ENCODE peak calls at places on chromosome 6, in four cellular contexts. One of them, this sample, is unnamed.

GRCh38 chr6:106253731-106254130 is 71.8 kb downstream of the ATG5 start:
- DNase-seq in adrenal gland: no peak
- DNase-seq in lung: no peak
- DNase-seq in GM23248: peak
- DNase-seq in this sample: no peak

GRCh38 chr6:106974999-106975698 is 620 bp upstream of the CD24 start:
- DNase-seq in GM23248: peak
- DNase-seq in lung: peak
- DNase-seq in adrenal gland: no peak
- DNase-seq in this sample: no peak

GRCh38 chr6:154548130-154548830 is 37.8 kb upstream of the CNKSR3 start:
- DNase-seq in GM23248: no peak
- DNase-seq in lung: no peak
- DNase-seq in adrenal gland: peak
- DNase-seq in this sample: no peak

GRCh38 chr6:72931325-72931903 is 293.9 kb downstream of the KHDC1L start:
- DNase-seq in lung: no peak
- DNase-seq in adrenal gland: no peak
- DNase-seq in GM23248: no peak
- DNase-seq in this sample: no peak

GRCh38 chr6:14841901-14842421 is 403.9 kb upstream of the JARID2 start:
- DNase-seq in adrenal gland: no peak
- DNase-seq in GM23248: peak
- DNase-seq in lung: no peak
- DNase-seq in this sample: no peak

GRCh38 chr6:152135755-152136448 is 328.4 kb downstream of the ESR1 start:
- DNase-seq in lung: no peak
- DNase-seq in adrenal gland: no peak
- DNase-seq in GM23248: no peak
- DNase-seq in this sample: no peak

GRCh38 chr6:154510144-154510905 is at the start of gene CNKSR3:
- DNase-seq in lung: peak
- DNase-seq in GM23248: peak
- DNase-seq in adrenal gland: peak
- DNase-seq in this sample: peak

GRCh38 chr6:136251394-136251793 is 1.3 kb upstream of the MTFR2 start:
- DNase-seq in GM23248: peak
- DNase-seq in lung: no peak
- DNase-seq in adrenal gland: no peak
- DNase-seq in this sample: no peak

GRCh38 chr6:108587258-108588059 is 26.7 kb downstream of the FOXO3 start:
- DNase-seq in GM23248: peak
- DNase-seq in lung: no peak
- DNase-seq in adrenal gland: no peak
- DNase-seq in this sample: no peak

GRCh38 chr6:21241231-21242130 is 352.1 kb upstream of the SOX4 start:
- DNase-seq in GM23248: no peak
- DNase-seq in lung: no peak
- DNase-seq in adrenal gland: no peak
- DNase-seq in this sample: no peak

GRCh38 chr6:111449129-111449528 is 33.9 kb downstream of the REV3L start:
- DNase-seq in adrenal gland: no peak
- DNase-seq in lung: no peak
- DNase-seq in GM23248: no peak
- DNase-seq in this sample: no peak

GRCh38 chr6:43402819-43403218 is 24.5 kb upstream of the ABCC10 start:
- DNase-seq in GM23248: peak
- DNase-seq in adrenal gland: no peak
- DNase-seq in lung: no peak
- DNase-seq in this sample: no peak

GRCh38 chr6:112956696-112957525 is 609.8 kb downstream of the RFPL4B start:
- DNase-seq in GM23248: peak
- DNase-seq in adrenal gland: no peak
- DNase-seq in lung: no peak
- DNase-seq in this sample: no peak

GRCh38 chr6:40308533-40309306 is 278.4 kb downstream of the LRFN2 start:
- DNase-seq in lung: peak
- DNase-seq in adrenal gland: peak
- DNase-seq in GM23248: peak
- DNase-seq in this sample: peak

GRCh38 chr6:40907198-40907701 is 131.8 kb downstream of the UNC5CL start:
- DNase-seq in lung: no peak
- DNase-seq in adrenal gland: peak
- DNase-seq in GM23248: peak
- DNase-seq in this sample: no peak

GRCh38 chr6:137145421-137145820 is 28.0 kb downstream of the IL22RA2 start:
- DNase-seq in lung: no peak
- DNase-seq in adrenal gland: no peak
- DNase-seq in GM23248: peak
- DNase-seq in this sample: no peak

GRCh38 chr6:83055366-83055964 is 10.2 kb downstream of the UBE3D start:
- DNase-seq in adrenal gland: no peak
- DNase-seq in GM23248: peak
- DNase-seq in lung: peak
- DNase-seq in this sample: no peak

GRCh38 chr6:46378882-46379405 is 112.3 kb downstream of the RCAN2 start:
- DNase-seq in lung: no peak
- DNase-seq in adrenal gland: no peak
- DNase-seq in GM23248: no peak
- DNase-seq in this sample: no peak

GRCh38 chr6:108207013-108207412 is 41.2 kb downstream of the NR2E1 start:
- DNase-seq in adrenal gland: no peak
- DNase-seq in lung: no peak
- DNase-seq in GM23248: no peak
- DNase-seq in this sample: no peak

GRCh38 chr6:145206247-145206907 is 528.9 kb downstream of the EPM2A start:
- DNase-seq in adrenal gland: peak
- DNase-seq in GM23248: peak
- DNase-seq in lung: no peak
- DNase-seq in this sample: no peak

GRCh38 chr6:98871057-98871456 is 36.7 kb downstream of the POU3F2 start:
- DNase-seq in lung: no peak
- DNase-seq in adrenal gland: no peak
- DNase-seq in GM23248: peak
- DNase-seq in this sample: no peak

GRCh38 chr6:70166088-70166958 is 136.6 kb downstream of the COL9A1 start:
- DNase-seq in lung: peak
- DNase-seq in adrenal gland: peak
- DNase-seq in GM23248: peak
- DNase-seq in this sample: no peak

GRCh38 chr6:103791458-103791857 is 1068.3 kb downstream of the HACE1 start:
- DNase-seq in lung: no peak
- DNase-seq in adrenal gland: no peak
- DNase-seq in GM23248: no peak
- DNase-seq in this sample: no peak

GRCh38 chr6:170075659-170076223 is 215.1 kb downstream of the DLL1 start:
- DNase-seq in adrenal gland: no peak
- DNase-seq in lung: no peak
- DNase-seq in GM23248: no peak
- DNase-seq in this sample: no peak

GRCh38 chr6:7960141-7960540 is 49.6 kb upstream of the TXNDC5 start:
- DNase-seq in adrenal gland: no peak
- DNase-seq in lung: no peak
- DNase-seq in GM23248: no peak
- DNase-seq in this sample: no peak
- H3K4me3 ChIP-seq in adrenal gland: no peak
- H3K4me3 ChIP-seq in lung: no peak
- H3K4me3 ChIP-seq in GM23248: no peak
- H3K4me3 ChIP-seq in this sample: no peak

DNA sequence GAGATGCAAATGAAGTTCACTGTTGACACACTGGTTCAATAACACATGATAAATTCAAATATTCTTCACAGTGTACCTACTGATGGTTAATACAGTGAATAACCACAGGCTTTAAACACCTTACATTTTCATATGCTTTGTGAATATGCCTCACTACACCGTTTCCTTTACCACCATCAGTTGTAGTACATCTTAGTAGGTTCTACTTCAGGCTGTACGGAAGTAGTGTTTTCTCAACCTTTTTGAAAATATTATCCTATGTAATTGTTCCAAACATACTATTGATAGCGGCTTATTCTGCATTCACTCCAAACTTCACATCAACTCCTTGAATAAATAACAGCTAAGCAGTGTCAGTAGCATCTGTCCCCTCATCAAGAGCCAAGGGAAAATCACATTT is 15.3 kb downstream of the ZBTB9 start:
- DNase-seq in lung: no peak
- DNase-seq in GM23248: no peak
- DNase-seq in adrenal gland: no peak
- DNase-seq in this sample: no peak
- H3K4me3 ChIP-seq in lung: no peak
- H3K4me3 ChIP-seq in GM23248: no peak
- H3K4me3 ChIP-seq in adrenal gland: no peak
- H3K4me3 ChIP-seq in this sample: no peak

GRCh38 chr6:3423439-3424184 is 33.2 kb downstream of the SLC22A23 start:
- DNase-seq in adrenal gland: no peak
- DNase-seq in lung: no peak
- DNase-seq in GM23248: no peak
- DNase-seq in this sample: no peak
- H3K4me3 ChIP-seq in adrenal gland: no peak
- H3K4me3 ChIP-seq in lung: no peak
- H3K4me3 ChIP-seq in GM23248: no peak
- H3K4me3 ChIP-seq in this sample: no peak

GRCh38 chr6:148538251-148539190 is 195.9 kb downstream of the SASH1 start:
- DNase-seq in GM23248: peak
- DNase-seq in adrenal gland: no peak
- DNase-seq in lung: no peak
- DNase-seq in this sample: no peak
- H3K4me3 ChIP-seq in GM23248: peak
- H3K4me3 ChIP-seq in adrenal gland: no peak
- H3K4me3 ChIP-seq in lung: no peak
- H3K4me3 ChIP-seq in this sample: no peak

GRCh38 chr6:31180500-31180899 is 10.0 kb upstream of the POU5F1 start:
- DNase-seq in GM23248: no peak
- DNase-seq in lung: peak
- DNase-seq in adrenal gland: peak
- DNase-seq in this sample: no peak
- H3K4me3 ChIP-seq in GM23248: no peak
- H3K4me3 ChIP-seq in lung: no peak
- H3K4me3 ChIP-seq in adrenal gland: no peak
- H3K4me3 ChIP-seq in this sample: no peak

This sample was measured in Jurkat, Clone E6-1.